ENCODE peak calls at places on chromosomes 7 and 10, in seven cellular contexts. F is tibial artery, D is heart right ventricle, Z is testis, P is A549, W is kidney, I is cardiac muscle cell. L is an unnamed sample. For H3K4me1, the result is how much of the 10 kb centered on the place peaks cover.

GRCh38 chr10:21195149-21195731 is 298.1 kb upstream of the NEBL start:
- DNase-seq in F (no peak), D (no peak), Z (no peak), P (peak), W (no peak), I (no peak), L (no peak)

GRCh38 chr7:85529831-85530230 is 343.0 kb upstream of the SEMA3D start:
- DNase-seq in F (no peak), D (no peak), Z (no peak), P (no peak), W (no peak), I (no peak), L (no peak)

GRCh38 chr7:139422126-139422525 is 61.3 kb downstream of the KLRG2 start:
- DNase-seq in F (no peak), D (no peak), Z (no peak), P (no peak), W (no peak), I (peak), L (no peak)

GRCh38 chr10:125343118-125343752 is 182.9 kb upstream of the CTBP2 start:
- DNase-seq in F (no peak), D (no peak), Z (peak), P (peak), W (no peak), I (peak), L (no peak)

GRCh38 chr10:104766341-104766740 is 125.3 kb downstream of the SORCS3 start:
- DNase-seq in F (no peak), D (no peak), Z (no peak), P (no peak), W (no peak), I (no peak), L (no peak)

GRCh38 chr10:11527700-11528255 is 83.7 kb downstream of the USP6NL start:
- DNase-seq in F (no peak), D (no peak), Z (no peak), P (no peak), W (no peak), I (no peak), L (no peak)

GRCh38 chr7:1083729-1084657 is 3.9 kb upstream of the GPER1 start:
- DNase-seq in F (no peak), D (peak), Z (no peak), P (no peak), W (peak), I (no peak), L (peak)

GRCh38 chr7:129821476-129821875 is 131.3 kb downstream of the UBE2H start:
- DNase-seq in F (no peak), D (no peak), Z (no peak), P (no peak), W (no peak), I (peak), L (no peak)

GRCh38 chr10:52883996-52884871 is 111.7 kb upstream of the MBL2 start:
- DNase-seq in F (no peak), D (peak), Z (peak), P (peak), W (no peak), I (peak), L (peak)

GRCh38 chr7:37039131-37039719 is 314.9 kb upstream of the AOAH start:
- DNase-seq in F (no peak), D (no peak), Z (no peak), P (no peak), W (no peak), I (no peak), L (no peak)

GRCh38 chr10:126226205-126226604 is 162.1 kb downstream of the ADAM12 start:
- DNase-seq in F (no peak), D (no peak), Z (no peak), P (no peak), W (peak), I (no peak), L (no peak)

GRCh38 chr7:129636641-129637040 is 25.1 kb downstream of the NRF1 start:
- DNase-seq in F (no peak), D (no peak), Z (no peak), P (no peak), W (no peak), I (no peak), L (no peak)

GRCh38 chr7:102222445-102222844 is 64.2 kb upstream of the SH2B2 start:
- DNase-seq in F (no peak), D (no peak), Z (no peak), P (no peak), W (no peak), I (no peak), L (no peak)

GRCh38 chr7:147146169-147146568 is 1029.6 kb downstream of the CNTNAP2 start:
- DNase-seq in F (no peak), D (no peak), Z (no peak), P (no peak), W (no peak), I (no peak), L (no peak)

GRCh38 chr10:61554925-61555324 is 101.7 kb upstream of the TMEM26 start:
- DNase-seq in F (no peak), D (no peak), Z (no peak), P (no peak), W (no peak), I (no peak), L (no peak)

GRCh38 chr7:121001932-121002754 is 13.6 kb downstream of the CPED1 start:
- DNase-seq in F (no peak), D (no peak), Z (no peak), P (no peak), W (no peak), I (no peak), L (no peak)

GRCh38 chr10:27464993-27465392 is 39.1 kb upstream of the RAB18 start:
- DNase-seq in F (no peak), D (no peak), Z (no peak), P (no peak), W (no peak), I (no peak), L (no peak)

DNA sequence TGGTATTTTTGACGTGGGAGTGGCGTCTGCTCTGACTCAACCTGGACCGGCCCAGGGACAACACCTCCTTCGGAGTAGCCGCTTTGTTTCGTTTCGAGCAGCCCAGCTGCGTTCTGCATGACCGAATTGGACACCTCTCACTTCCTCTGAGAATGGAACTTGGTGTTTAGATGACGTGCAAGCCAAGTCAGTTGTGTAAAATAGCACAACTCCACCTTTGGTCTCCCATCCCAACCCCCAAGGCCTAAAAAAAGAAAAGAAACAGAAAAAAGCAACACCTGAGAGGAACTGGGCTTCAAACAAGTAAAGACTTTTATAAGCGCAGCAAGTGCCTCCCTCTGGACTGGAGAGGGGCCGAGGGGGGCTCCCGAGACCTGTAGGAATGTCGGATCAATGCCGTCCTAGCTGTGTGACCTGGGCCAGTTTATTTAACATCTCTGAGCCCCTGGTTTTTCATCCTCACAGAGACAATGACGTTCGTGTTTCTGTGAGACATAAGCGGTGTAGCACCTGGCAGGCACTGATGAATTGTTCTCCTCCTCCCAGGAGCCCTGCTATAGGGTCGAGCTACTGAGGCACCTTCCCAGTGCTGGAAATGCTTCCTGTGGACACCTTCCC is 52.0 kb upstream of the SMNDC1 start:
- DNase-seq in F (no peak), D (peak), Z (no peak), P (peak), W (peak), I (no peak), L (no peak)
- H3K4me1 ChIP-seq in F (under half), D (under half), Z (under half), P (half or more), W (under half), I (under half), L (under half)

GRCh38 chr10:81002382-81002781 is 464.7 kb downstream of the SH2D4B start:
- DNase-seq in F (no peak), D (no peak), Z (no peak), P (no peak), W (no peak), I (no peak), L (no peak)
- H3K27ac ChIP-seq in F (no peak), D (no peak), Z (no peak), P (no peak), W (no peak), I (no peak), L (no peak)

DNA sequence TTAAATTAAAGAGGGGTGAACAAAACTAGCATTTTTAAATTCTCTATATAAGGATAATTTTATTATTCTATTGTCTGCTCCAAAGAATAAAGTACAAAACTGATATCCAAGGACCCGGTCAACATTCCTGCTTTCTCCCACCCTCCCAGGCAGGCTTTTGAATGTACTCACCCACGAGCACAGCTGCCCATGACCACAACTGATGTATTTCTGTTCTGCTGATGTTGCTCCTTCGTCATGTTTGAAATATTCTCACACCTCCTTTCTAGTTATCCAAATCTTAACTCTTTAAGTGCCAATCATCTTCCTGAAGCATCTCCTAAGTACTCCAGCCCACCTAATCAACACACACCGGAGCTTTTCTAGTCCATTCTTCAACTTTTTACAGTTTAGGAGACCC is 46.7 kb downstream of the CALD1 start:
- DNase-seq in F (no peak), D (peak), Z (no peak), P (no peak), W (no peak), I (no peak), L (no peak)
- H3K4me1 ChIP-seq in F (half or more), D (half or more), Z (under half), P (under half), W (under half), I (under half), L (under half)

DNA sequence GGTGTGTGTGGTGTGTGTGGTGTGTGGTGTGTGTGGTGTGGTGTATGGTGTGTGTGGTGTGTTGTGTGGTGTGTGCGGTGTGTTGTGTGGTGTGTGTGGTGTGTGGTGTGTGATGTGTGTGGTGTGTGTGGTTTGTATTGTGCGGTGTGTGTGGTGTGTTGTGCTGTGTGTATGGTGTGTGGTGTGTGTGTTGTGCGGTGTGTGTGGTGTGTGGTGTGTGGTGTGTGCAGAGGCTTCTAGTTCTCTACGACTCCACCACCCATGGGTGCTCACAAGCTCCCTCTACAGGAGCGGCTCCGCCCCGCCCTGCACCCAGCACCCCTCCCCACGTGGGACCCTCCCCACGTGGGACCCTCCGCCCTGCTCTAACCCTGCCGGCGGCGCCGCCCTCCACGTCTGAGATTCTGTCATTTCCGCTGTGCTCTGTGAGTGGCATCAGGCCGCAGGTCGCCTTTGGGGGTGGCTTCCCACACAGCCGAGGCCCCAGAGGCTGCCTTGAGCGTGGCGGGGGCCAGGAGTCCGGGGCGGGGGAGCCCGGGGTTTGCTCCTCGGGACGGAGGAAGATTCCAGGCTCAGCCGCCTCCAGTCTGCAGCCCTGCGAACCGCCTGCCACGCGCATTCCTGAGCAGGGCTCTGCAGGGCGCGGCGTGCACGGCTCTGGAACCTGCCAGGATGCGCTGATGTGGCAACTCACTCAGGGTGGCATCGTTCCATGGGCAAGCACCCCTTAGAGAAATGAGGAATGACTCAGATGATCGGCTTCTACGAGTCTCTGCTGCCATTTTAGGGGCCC is 37.0 kb upstream of the DNAJB6 start:
- DNase-seq in F (no peak), D (no peak), Z (no peak), P (peak), W (no peak), I (no peak), L (no peak)
- H3K27ac ChIP-seq in F (no peak), D (no peak), Z (no peak), P (peak), W (no peak), I (no peak), L (no peak)

GRCh38 chr10:128047337-128047736 is 78.9 kb downstream of the MKI67 start:
- DNase-seq in F (peak), D (peak), Z (peak), P (peak), W (peak), I (peak), L (peak)
- H3K4me1 ChIP-seq in F (under half), D (under half), Z (under half), P (under half), W (under half), I (under half), L (under half)

GRCh38 chr7:33901199-33901598 is 4.1 kb upstream of the BMPER start:
- DNase-seq in F (no peak), D (no peak), Z (no peak), P (no peak), W (no peak), I (no peak), L (no peak)
- H3K27ac ChIP-seq in F (no peak), D (no peak), Z (no peak), P (no peak), W (no peak), I (no peak), L (no peak)

GRCh38 chr10:3890602-3891352 is 105.8 kb upstream of the KLF6 start:
- DNase-seq in F (no peak), D (no peak), Z (no peak), P (no peak), W (no peak), I (no peak), L (no peak)
- H3K4me1 ChIP-seq in F (under half), D (under half), Z (under half), P (half or more), W (under half), I (under half), L (under half)

DNA sequence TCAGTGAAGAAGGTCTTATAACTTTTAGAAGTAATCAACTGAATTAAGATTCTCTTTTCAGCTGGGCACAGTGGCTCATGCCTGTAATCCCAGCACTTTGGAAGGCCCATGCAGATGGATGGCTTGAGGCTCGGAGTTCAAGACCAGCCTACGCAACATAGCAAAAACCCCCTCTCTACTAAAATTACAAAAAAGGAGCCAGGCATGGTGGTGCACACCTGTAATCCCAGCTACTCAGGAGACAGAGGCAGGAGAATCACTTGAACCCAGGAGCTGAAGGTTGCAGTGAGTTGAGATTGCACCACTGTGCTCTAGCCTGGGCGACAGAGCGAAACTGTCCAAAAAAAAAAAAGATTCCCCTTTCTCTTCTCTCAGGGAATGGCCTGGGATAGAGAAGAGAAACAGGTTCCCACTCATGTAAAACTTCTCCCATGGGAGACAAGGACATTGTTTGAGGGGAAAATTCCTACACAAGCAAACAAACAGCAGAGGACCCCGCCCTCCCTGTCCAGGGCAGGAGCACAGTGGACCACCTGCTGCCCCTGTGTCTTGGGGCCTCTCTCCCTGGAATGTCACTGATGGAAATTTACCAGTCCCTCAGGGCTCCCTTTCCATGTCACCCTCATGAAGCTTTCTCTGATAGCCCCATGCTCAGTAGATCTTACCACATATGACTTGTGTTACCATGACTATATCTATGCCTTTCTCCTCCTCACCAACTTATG is 5.6 kb downstream of the IL2RA start:
- DNase-seq in F (no peak), D (no peak), Z (no peak), P (no peak), W (no peak), I (no peak), L (no peak)
- H3K27ac ChIP-seq in F (no peak), D (no peak), Z (no peak), P (no peak), W (peak), I (no peak), L (no peak)

GRCh38 chr7:115965241-115965640 is 65.3 kb downstream of the TFEC start:
- DNase-seq in F (no peak), D (no peak), Z (no peak), P (no peak), W (no peak), I (no peak), L (no peak)

GRCh38 chr7:115968166-115968565 is 62.4 kb downstream of the TFEC start:
- DNase-seq in F (no peak), D (no peak), Z (no peak), P (no peak), W (no peak), I (no peak), L (no peak)

DNA sequence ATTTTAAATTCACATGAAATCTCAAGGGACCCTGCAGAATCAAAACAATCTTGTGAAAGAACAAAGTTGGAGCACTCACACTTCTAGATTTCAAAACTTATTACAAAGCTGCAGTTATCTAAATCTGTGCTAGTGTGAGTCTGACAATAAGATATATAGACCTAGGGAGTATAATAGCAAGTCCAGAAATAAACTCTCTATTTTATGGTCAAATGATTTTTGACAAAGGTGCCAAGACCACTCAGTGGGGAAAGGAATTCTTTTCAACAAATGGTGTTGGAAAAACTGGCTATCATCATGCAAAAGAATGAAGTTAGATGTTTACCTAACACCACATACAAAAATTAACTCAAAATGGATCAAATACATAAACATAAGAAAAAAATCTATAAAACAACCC is 68.2 kb downstream of the TFEC start:
- DNase-seq in F (no peak), D (no peak), Z (no peak), P (no peak), W (no peak), I (no peak), L (no peak)
- H3K4me1 ChIP-seq in F (under half), D (under half), Z (under half), P (under half), W (under half), I (under half), L (under half)

L was measured in lung.